ENCODE peak calls at places on chromosomes 11 and 22, in four cellular contexts. B, A, P and J are unnamed samples.

GRCh38 chr11:6249822-6250555 is 9.6 kb upstream of the CCKBR start:
- DNase-seq in B (peak), A (no peak), P (peak), J (peak)

GRCh38 chr11:65355776-65356393 is 1.3 kb downstream of the TIGD3 start:
- DNase-seq in B (no peak), A (no peak), P (no peak), J (peak)

GRCh38 chr11:61776561-61777075 is 15.8 kb downstream of the TMEM258 start:
- DNase-seq in B (peak), A (no peak), P (peak), J (peak)

GRCh38 chr11:69521461-69521860 is 40.0 kb downstream of the LINC01488 start:
- DNase-seq in B (no peak), A (no peak), P (no peak), J (no peak)

GRCh38 chr11:66462911-66463310 is 3.8 kb upstream of the PELI3 start:
- DNase-seq in B (no peak), A (no peak), P (no peak), J (no peak)

GRCh38 chr11:121652982-121653381 is 200.2 kb upstream of the SORL1-AS1 start:
- DNase-seq in B (no peak), A (peak), P (no peak), J (no peak)

GRCh38 chr22:41782316-41782715 is 18.2 kb upstream of the CCDC134 start:
- DNase-seq in B (no peak), A (no peak), P (no peak), J (no peak)

GRCh38 chr22:43826142-43827093 is 14.3 kb upstream of the EFCAB6 start:
- DNase-seq in B (no peak), A (no peak), P (peak), J (peak)

GRCh38 chr11:75240381-75241035 is at the start of gene TPBGL:
- DNase-seq in B (no peak), A (peak), P (no peak), J (no peak)

GRCh38 chr11:35242412-35242811 is 103.4 kb downstream of the CD44 start:
- DNase-seq in B (no peak), A (no peak), P (no peak), J (no peak)

GRCh38 chr11:75223954-75224643 is 16.5 kb upstream of the TPBGL start:
- DNase-seq in B (no peak), A (no peak), P (peak), J (no peak)

GRCh38 chr22:24181088-24181995 is at the start of gene SUSD2:
- DNase-seq in B (no peak), A (no peak), P (no peak), J (no peak)